ENCODE peak calls at places on chromosomes 11 and 22, in six cellular contexts. One of them, this sample, is unnamed.

GRCh38 chr11:102410382-102410784 is 42.2 kb downstream of the TMEM123 start:
- DNase-seq in NCI-H1694: no peak
- DNase-seq in stimulated activated CD8-positive, alpha-beta memory T cell treated with anti-CD3 and anti-CD28 coated beads, Interleukin-7, amount 100 ng/mL, for 24 hours: no peak
- DNase-seq in colonic mucosa: no peak
- DNase-seq in NCI-H1105: no peak
- DNase-seq in CD8-positive, alpha-beta T cell: no peak
- DNase-seq in this sample: no peak

GRCh38 chr22:40387758-40388157 is 17.4 kb downstream of the SGSM3 start:
- DNase-seq in NCI-H1694: no peak
- DNase-seq in stimulated activated CD8-positive, alpha-beta memory T cell treated with anti-CD3 and anti-CD28 coated beads, Interleukin-7, amount 100 ng/mL, for 24 hours: no peak
- DNase-seq in colonic mucosa: peak; percentile 61
- DNase-seq in NCI-H1105: no peak
- DNase-seq in CD8-positive, alpha-beta T cell: no peak
- DNase-seq in this sample: no peak

GRCh38 chr11:77879218-77879617 is 58.3 kb downstream of the AAMDC start:
- DNase-seq in NCI-H1694: no peak
- DNase-seq in stimulated activated CD8-positive, alpha-beta memory T cell treated with anti-CD3 and anti-CD28 coated beads, Interleukin-7, amount 100 ng/mL, for 24 hours: no peak
- DNase-seq in colonic mucosa: no peak
- DNase-seq in NCI-H1105: peak; percentile 44
- DNase-seq in CD8-positive, alpha-beta T cell: no peak
- DNase-seq in this sample: no peak

GRCh38 chr22:37560682-37561208 is 465 bp downstream of the CDC42EP1 start:
- DNase-seq in NCI-H1694: no peak
- DNase-seq in stimulated activated CD8-positive, alpha-beta memory T cell treated with anti-CD3 and anti-CD28 coated beads, Interleukin-7, amount 100 ng/mL, for 24 hours: no peak
- DNase-seq in colonic mucosa: no peak
- DNase-seq in NCI-H1105: no peak
- DNase-seq in CD8-positive, alpha-beta T cell: no peak
- DNase-seq in this sample: no peak

GRCh38 chr11:63444181-63444580 is 46.8 kb downstream of the PLAAT5 start:
- DNase-seq in NCI-H1694: no peak
- DNase-seq in stimulated activated CD8-positive, alpha-beta memory T cell treated with anti-CD3 and anti-CD28 coated beads, Interleukin-7, amount 100 ng/mL, for 24 hours: no peak
- DNase-seq in colonic mucosa: no peak
- DNase-seq in NCI-H1105: no peak
- DNase-seq in CD8-positive, alpha-beta T cell: no peak
- DNase-seq in this sample: no peak

GRCh38 chr22:48306785-48307570 is 1520.7 kb downstream of the BRD1 start:
- DNase-seq in NCI-H1694: no peak
- DNase-seq in stimulated activated CD8-positive, alpha-beta memory T cell treated with anti-CD3 and anti-CD28 coated beads, Interleukin-7, amount 100 ng/mL, for 24 hours: no peak
- DNase-seq in colonic mucosa: no peak
- DNase-seq in NCI-H1105: no peak
- DNase-seq in CD8-positive, alpha-beta T cell: no peak
- DNase-seq in this sample: no peak

GRCh38 chr11:73252577-73253191 is 19.5 kb upstream of the P2RY6 start:
- DNase-seq in NCI-H1694: no peak
- DNase-seq in stimulated activated CD8-positive, alpha-beta memory T cell treated with anti-CD3 and anti-CD28 coated beads, Interleukin-7, amount 100 ng/mL, for 24 hours: no peak
- DNase-seq in colonic mucosa: no peak
- DNase-seq in NCI-H1105: no peak
- DNase-seq in CD8-positive, alpha-beta T cell: no peak
- DNase-seq in this sample: no peak

GRCh38 chr22:35230417-35230816 is 26.9 kb upstream of the HMGXB4 start:
- DNase-seq in NCI-H1694: no peak
- DNase-seq in stimulated activated CD8-positive, alpha-beta memory T cell treated with anti-CD3 and anti-CD28 coated beads, Interleukin-7, amount 100 ng/mL, for 24 hours: no peak
- DNase-seq in colonic mucosa: no peak
- DNase-seq in NCI-H1105: no peak
- DNase-seq in CD8-positive, alpha-beta T cell: no peak
- DNase-seq in this sample: no peak

GRCh38 chr11:9663699-9664275 is at the start of gene SWAP70:
- DNase-seq in NCI-H1694: peak; percentile 17
- DNase-seq in stimulated activated CD8-positive, alpha-beta memory T cell treated with anti-CD3 and anti-CD28 coated beads, Interleukin-7, amount 100 ng/mL, for 24 hours: peak; percentile 62
- DNase-seq in colonic mucosa: peak; percentile 93
- DNase-seq in NCI-H1105: no peak
- DNase-seq in CD8-positive, alpha-beta T cell: peak; percentile 47
- DNase-seq in this sample: peak; percentile 43

GRCh38 chr22:25113316-25113721 is 86.3 kb upstream of the CRYBB3 start:
- DNase-seq in NCI-H1694: no peak
- DNase-seq in stimulated activated CD8-positive, alpha-beta memory T cell treated with anti-CD3 and anti-CD28 coated beads, Interleukin-7, amount 100 ng/mL, for 24 hours: no peak
- DNase-seq in colonic mucosa: peak; percentile 55
- DNase-seq in NCI-H1105: no peak
- DNase-seq in CD8-positive, alpha-beta T cell: no peak
- DNase-seq in this sample: no peak

GRCh38 chr11:72294566-72295395 is 50.8 kb upstream of the PHOX2A start:
- DNase-seq in NCI-H1694: no peak
- DNase-seq in stimulated activated CD8-positive, alpha-beta memory T cell treated with anti-CD3 and anti-CD28 coated beads, Interleukin-7, amount 100 ng/mL, for 24 hours: no peak
- DNase-seq in colonic mucosa: no peak
- DNase-seq in NCI-H1105: no peak
- DNase-seq in CD8-positive, alpha-beta T cell: no peak
- DNase-seq in this sample: no peak